ENCODE peak calls at places on chromosomes 5 and 9, in seven cellular contexts. T is heart right ventricle; I is CD8-positive, alpha-beta memory T cell; G is KBM-7; O is glomerular endothelial cell; D is nephron progenitor cell; H is glutamatergic neuron. Z is an unnamed sample.

GRCh38 chr5:65951330-65951729 is 25.0 kb downstream of the ERBIN start:
- DNase-seq in T (no peak), O (no peak), H (no peak), I (no peak), G (no peak), D (no peak), Z (no peak)

GRCh38 chr5:117943521-117943920 is 1044.8 kb downstream of the DTWD2 start:
- DNase-seq in D (no peak), H (peak), O (no peak), I (no peak), T (no peak), G (peak), Z (no peak)

GRCh38 chr5:171610686-171611085 is 174.9 kb upstream of the SMIM23 start:
- DNase-seq in T (no peak), H (no peak), G (no peak), I (no peak), D (no peak), O (no peak), Z (no peak)

GRCh38 chr5:15304066-15304731 is 195.8 kb upstream of the FBXL7 start:
- DNase-seq in I (no peak), D (no peak), G (no peak), O (no peak), H (no peak), T (no peak), Z (no peak)

GRCh38 chr5:138748630-138749081 is 4.6 kb upstream of the CTNNA1 start:
- DNase-seq in H (no peak), O (no peak), T (no peak), D (no peak), G (no peak), I (no peak), Z (no peak)

GRCh38 chr5:179246227-179246626 is 99.0 kb downstream of the ADAMTS2 start:
- DNase-seq in I (no peak), H (no peak), G (no peak), O (no peak), D (no peak), T (no peak), Z (no peak)

GRCh38 chr9:71524446-71524845 is 243.9 kb downstream of the CEMIP2 start:
- DNase-seq in I (no peak), G (no peak), O (no peak), T (no peak), D (no peak), H (no peak), Z (no peak)

GRCh38 chr9:134676886-134677285 is 35.3 kb downstream of the COL5A1 start:
- DNase-seq in O (no peak), D (no peak), G (no peak), I (no peak), H (no peak), T (no peak), Z (no peak)

GRCh38 chr9:108039012-108039411 is 549.4 kb upstream of the KLF4 start:
- DNase-seq in O (no peak), I (no peak), D (no peak), T (no peak), G (no peak), H (no peak), Z (no peak)

GRCh38 chr9:91245432-91246313 is 116.0 kb downstream of the AUH start:
- DNase-seq in G (no peak), T (no peak), H (no peak), D (no peak), O (no peak), I (no peak), Z (no peak)

GRCh38 chr5:81165493-81166119 is 67.5 kb upstream of the CKMT2 start:
- DNase-seq in H (peak), G (peak), D (peak), T (peak), I (peak), O (no peak), Z (no peak)

GRCh38 chr9:135130266-135130976 is 43.0 kb downstream of the OLFM1 start:
- DNase-seq in H (no peak), G (no peak), T (no peak), O (no peak), I (no peak), D (no peak), Z (no peak)

GRCh38 chr9:72315510-72316287 is 49.3 kb downstream of the ZFAND5 start:
- DNase-seq in H (no peak), I (no peak), G (no peak), O (no peak), D (peak), T (no peak), Z (no peak)

GRCh38 chr9:8071445-8071798 is 271.8 kb upstream of the DMAC1 start:
- DNase-seq in I (no peak), G (no peak), O (no peak), D (no peak), H (no peak), T (no peak), Z (no peak)